ENCODE peak calls at places on chromosomes 6 and 20, in ten cellular contexts. Q is fibroblast of lung; E is cardiac muscle cell; P is lower lobe of right lung; R is PC-3; G is A549; S is neuronal stem cell; O is transverse colon; L is CD8-positive, alpha-beta T cell; N is SJSA1. I is an unnamed sample.
A peak's percentile ranks its signal among the peaks of the same experiment; 100 is the strongest.

GRCh38 chr6:2792330-2792729 is 27.1 kb downstream of the WRNIP1 start:
- DNase-seq in N (no peak), O (no peak), E (peak; percentile 50), R (peak; percentile 34), P (no peak), G (no peak), Q (peak; percentile 48), L (no peak), S (no peak), I (no peak)

GRCh38 chr6:107386340-107386739 is 73.0 kb downstream of the PDSS2 start:
- DNase-seq in Q (peak; percentile 24), N (no peak), S (no peak), P (no peak), L (no peak), G (no peak), O (no peak), R (peak; percentile 35), E (peak; percentile 42), I (no peak)

GRCh38 chr20:24027229-24027628 is 38.6 kb upstream of the GGTLC1 start:
- DNase-seq in N (no peak), R (peak; percentile 22), L (peak; percentile 78), S (no peak), O (peak; percentile 53), G (no peak), E (peak; percentile 76), P (peak; percentile 61), Q (no peak), I (peak; percentile 52)

GRCh38 chr6:153625089-153625488 is 414.0 kb upstream of the OPRM1 start:
- DNase-seq in Q (peak; percentile 17), E (peak; percentile 87), O (no peak), R (no peak), L (no peak), G (no peak), P (no peak), N (no peak), S (peak; percentile 3), I (no peak)

GRCh38 chr20:56780266-56780665 is 151.2 kb downstream of the TFAP2C start:
- DNase-seq in E (no peak), S (no peak), N (no peak), Q (peak; percentile 23), L (no peak), P (no peak), O (no peak), R (no peak), G (no peak), I (no peak)

GRCh38 chr6:31576897-31577341 is 1.6 kb downstream of the TNF start:
- DNase-seq in S (no peak), N (no peak), O (peak; percentile 60), P (no peak), G (no peak), L (peak; percentile 60), E (no peak), Q (no peak), R (no peak), I (peak; percentile 42)

GRCh38 chr6:111823831-111824607 is 49.2 kb downstream of the FYN start:
- DNase-seq in P (no peak), G (no peak), S (no peak), L (no peak), R (peak; percentile 50), Q (peak; percentile 85), E (peak; percentile 82), N (peak; percentile 66), O (no peak), I (no peak)

GRCh38 chr6:37259191-37259590 is 1.2 kb upstream of the TMEM217 start:
- DNase-seq in N (no peak), P (no peak), G (no peak), L (no peak), S (no peak), R (no peak), O (no peak), E (no peak), Q (no peak), I (no peak)

GRCh38 chr6:73388800-73389512 is 5.7 kb upstream of the DDX43 start:
- DNase-seq in L (peak; percentile 67), O (peak; percentile 68), E (peak; percentile 72), R (peak; percentile 77), Q (peak; percentile 58), P (peak; percentile 70), N (peak; percentile 61), G (peak; percentile 47), S (peak; percentile 46), I (peak; percentile 25)

GRCh38 chr6:159577564-159577963 is 115.5 kb downstream of the SOD2 start:
- DNase-seq in E (no peak), G (no peak), L (no peak), N (no peak), O (no peak), R (peak; percentile 26), P (no peak), S (no peak), Q (peak; percentile 90), I (no peak)

GRCh38 chr6:1335367-1336037 is 23.6 kb downstream of the FOXQ1 start:
- DNase-seq in P (peak; percentile 77), R (peak; percentile 96), N (peak; percentile 86), L (no peak), Q (peak; percentile 92), G (no peak), E (peak; percentile 95), O (peak; percentile 68), S (no peak), I (no peak)

GRCh38 chr6:10375391-10375969 is 39.4 kb downstream of the TFAP2A start:
- DNase-seq in L (no peak), Q (no peak), N (peak; percentile 67), E (no peak), R (no peak), G (no peak), S (no peak), O (no peak), P (no peak), I (no peak)

GRCh38 chr6:91678679-91679078 is 1091.8 kb upstream of the MAP3K7 start:
- DNase-seq in R (no peak), P (no peak), G (no peak), S (no peak), E (no peak), Q (no peak), N (no peak), O (no peak), L (no peak), I (no peak)
- H3K27ac ChIP-seq in R (no peak overlapping the region), P (no peak overlapping the region), G (no peak overlapping the region), S (no peak overlapping the region), E (no peak overlapping the region), Q (no peak overlapping the region), N (no peak overlapping the region), O (no peak overlapping the region), L (no peak overlapping the region), I (no peak overlapping the region)

GRCh38 chr20:53833333-53834043 is 236.9 kb downstream of the BCAS1 start:
- DNase-seq in N (no peak), Q (no peak), O (no peak), L (no peak), R (no peak), E (no peak), G (no peak), S (no peak), P (no peak), I (no peak)

GRCh38 chr20:53832499-53832898 is 237.9 kb downstream of the BCAS1 start:
- DNase-seq in S (no peak), P (no peak), R (no peak), G (no peak), N (no peak), Q (no peak), E (no peak), O (no peak), L (no peak), I (no peak)

GRCh38 chr20:53829706-53830521 is 236.3 kb upstream of the ZNF217 start:
- DNase-seq in E (peak; percentile 49), L (no peak), O (peak; percentile 36), P (no peak), G (no peak), R (peak; percentile 74), N (no peak), Q (peak; percentile 12), S (no peak), I (no peak)

GRCh38 chr20:53831228-53831627 is 237.6 kb upstream of the ZNF217 start:
- DNase-seq in G (no peak), R (no peak), O (no peak), P (no peak), L (no peak), S (no peak), E (no peak), N (no peak), Q (no peak), I (no peak)

DNA sequence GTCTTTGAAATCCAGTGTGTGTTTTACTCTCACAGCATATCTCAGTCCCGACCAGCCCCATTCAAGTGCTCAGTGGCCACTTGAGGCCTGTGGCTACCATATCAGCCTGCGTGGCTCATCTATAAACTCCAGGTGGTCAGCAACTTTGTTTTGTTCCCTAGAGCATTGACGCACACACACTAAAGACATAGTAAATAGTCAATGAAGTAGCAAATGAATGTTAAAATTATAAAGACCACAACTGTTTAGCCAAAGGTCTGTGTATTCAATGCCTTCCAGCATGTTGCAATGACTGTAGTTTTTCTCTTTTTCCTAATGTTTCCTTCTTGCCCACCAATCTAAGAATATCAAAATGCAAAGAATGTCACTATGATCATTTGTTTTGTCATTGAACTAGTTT is 238.2 kb upstream of the ZNF217 start:
- DNase-seq in Q (peak; percentile 25), O (no peak), S (no peak), G (no peak), E (no peak), R (no peak), N (no peak), L (no peak), P (no peak), I (no peak)
- H3K27ac ChIP-seq in Q (no peak overlapping the region), O (no peak overlapping the region), S (no peak overlapping the region), G (peak overlapping the region; percentile 93), E (no peak overlapping the region), R (no peak overlapping the region), N (no peak overlapping the region), L (no peak overlapping the region), P (no peak overlapping the region), I (no peak overlapping the region)

GRCh38 chr6:144278659-144279314 is 6.3 kb upstream of the UTRN start:
- DNase-seq in L (no peak), Q (no peak), E (no peak), P (no peak), S (no peak), O (no peak), R (peak; percentile 82), G (no peak), N (no peak), I (no peak)
- H3K27ac ChIP-seq in L (no peak overlapping the region), Q (no peak overlapping the region), E (no peak overlapping the region), P (no peak overlapping the region), S (no peak overlapping the region), O (no peak overlapping the region), R (no peak overlapping the region), G (no peak overlapping the region), N (no peak overlapping the region), I (no peak overlapping the region)

DNA sequence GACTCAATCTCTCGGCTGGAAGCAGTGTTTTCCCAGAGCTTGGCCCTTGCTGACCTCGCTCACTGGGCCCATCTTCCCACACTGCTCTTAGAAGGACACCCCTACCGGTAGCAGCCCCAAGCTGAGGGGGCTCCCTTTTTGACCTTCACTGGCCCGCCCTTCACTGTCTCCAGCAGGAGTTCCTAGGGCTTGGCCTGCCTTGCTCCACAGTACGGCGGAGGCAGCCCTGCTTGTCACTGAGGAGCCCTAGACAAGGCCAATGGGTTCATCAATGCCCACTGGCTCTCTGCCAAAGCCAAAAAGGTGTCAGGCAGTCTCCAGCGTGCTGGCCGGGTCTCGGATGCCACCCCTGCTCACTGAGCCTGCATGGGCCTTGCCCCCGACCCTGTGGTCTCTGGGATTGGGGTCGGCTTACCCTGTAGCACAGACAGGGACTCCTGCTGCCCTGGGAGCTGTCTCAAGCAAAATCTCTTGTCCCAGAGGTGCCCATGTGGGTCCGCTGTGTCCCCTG is 2.1 kb downstream of the MMP24OS start:
- DNase-seq in L (no peak), R (no peak), E (no peak), G (no peak), O (no peak), P (no peak), N (no peak), Q (no peak), S (no peak), I (no peak)
- H3K27ac ChIP-seq in L (no peak overlapping the region), R (no peak overlapping the region), E (peak overlapping the region; percentile 40), G (peak overlapping the region; percentile 99), O (no peak overlapping the region), P (no peak overlapping the region), N (no peak overlapping the region), Q (no peak overlapping the region), S (no peak overlapping the region), I (no peak overlapping the region)

I was measured in psoas muscle.